ENCODE peak calls at places on chromosomes 16 and 17, in ten cellular contexts. G is activated CD8-positive, alpha-beta memory T cell treated with anti-CD3 and anti-CD28 coated beads for 4 hours; L is Caki2; X is ELR; O is T-helper 1 cell; A is HS-27A; T is stimulated activated CD4-positive, alpha-beta T cell treated with anti-CD3 and anti-CD28 coated beads, Interleukin-1b, Interleukin-23, amount 100 ng/mL, for 1 hour; U is cardiac fibroblast; C is ACHN; E is neural progenitor cell. R is an unnamed sample.

GRCh38 chr16:49952386-49952785 is 72.6 kb upstream of the CNEP1R1 start:
- DNase-seq in L (no peak), G (no peak), X (peak; percentile 58), C (peak; percentile 25), E (no peak), O (no peak), U (peak; percentile 21), T (no peak), A (peak; percentile 22), R (no peak)

GRCh38 chr17:50660042-50660886 is 25.6 kb downstream of the ABCC3 start:
- DNase-seq in L (no peak), U (peak; percentile 62), E (no peak), X (peak; percentile 33), C (no peak), O (no peak), T (no peak), G (no peak), A (no peak), R (no peak)

GRCh38 chr16:56610609-56611111 is 2.3 kb downstream of the MT2A start:
- DNase-seq in U (peak; percentile 67), O (no peak), L (no peak), E (no peak), A (no peak), X (peak; percentile 37), G (no peak), C (no peak), T (no peak), R (no peak)

GRCh38 chr16:72467157-72467759 is 295.3 kb upstream of the PMFBP1 start:
- DNase-seq in O (no peak), G (no peak), L (peak; percentile 39), E (peak; percentile 64), X (peak; percentile 74), C (peak; percentile 74), T (no peak), U (peak; percentile 77), A (no peak), R (peak; percentile 39)

GRCh38 chr16:4058386-4058785 is 57.9 kb downstream of the ADCY9 start:
- DNase-seq in O (no peak), L (no peak), A (no peak), E (no peak), U (no peak), X (no peak), G (no peak), C (no peak), T (no peak), R (peak; percentile 52)

GRCh38 chr17:29569245-29569950 is 897 bp downstream of the TP53I13 start:
- DNase-seq in O (no peak), U (no peak), E (peak; percentile 15), G (no peak), X (peak; percentile 82), C (no peak), T (no peak), L (no peak), A (no peak), R (no peak)

GRCh38 chr17:35160354-35161201 is 13.0 kb downstream of the UNC45B start:
- DNase-seq in C (no peak), X (no peak), T (no peak), A (no peak), E (no peak), L (no peak), G (no peak), U (no peak), O (peak; percentile 27), R (no peak)

GRCh38 chr17:27811961-27812360 is 11.6 kb upstream of the NOS2 start:
- DNase-seq in T (no peak), C (no peak), A (no peak), L (no peak), E (no peak), X (no peak), U (no peak), O (no peak), G (no peak), R (no peak)

GRCh38 chr17:52106638-52107261 is 51.8 kb downstream of the CA10 start:
- DNase-seq in C (peak; percentile 48), O (no peak), E (peak; percentile 67), X (peak; percentile 68), A (no peak), T (peak; percentile 3), L (peak; percentile 40), G (no peak), U (peak; percentile 40), R (peak; percentile 63)

GRCh38 chr17:45382982-45383381 is 49.7 kb downstream of the ARHGAP27 start:
- DNase-seq in T (no peak), C (no peak), E (no peak), A (no peak), L (no peak), U (no peak), O (no peak), G (no peak), X (no peak), R (no peak)

GRCh38 chr16:77675464-77676324 is 46.6 kb upstream of the NUDT7 start:
- DNase-seq in U (peak; percentile 80), G (peak; percentile 6), O (peak; percentile 51), C (peak; percentile 75), T (peak; percentile 17), A (peak; percentile 14), L (peak; percentile 48), E (peak; percentile 82), X (peak; percentile 67), R (peak; percentile 83)

GRCh38 chr17:57551321-57552079 is 193.6 kb downstream of the CCDC182 start:
- DNase-seq in X (no peak), O (no peak), E (no peak), T (no peak), C (no peak), L (no peak), A (no peak), G (no peak), U (no peak), R (no peak)

GRCh38 chr17:17568772-17569195 is 22.7 kb downstream of the PEMT start:
- DNase-seq in L (no peak), T (peak; percentile 36), E (peak; percentile 83), O (peak; percentile 40), U (peak; percentile 49), C (peak; percentile 69), G (no peak), A (peak; percentile 19), X (peak; percentile 63), R (peak; percentile 95)

GRCh38 chr16:66605177-66605999 is 884 bp downstream of the CMTM3 start:
- DNase-seq in A (no peak), O (peak; percentile 26), C (peak; percentile 63), L (peak; percentile 49), U (peak; percentile 39), E (peak; percentile 82), T (no peak), G (no peak), X (peak; percentile 58), R (peak; percentile 73)

GRCh38 chr17:59174671-59175070 is 19.1 kb downstream of the PRR11 start:
- DNase-seq in T (no peak), O (no peak), C (no peak), E (no peak), A (no peak), G (no peak), U (no peak), L (no peak), X (no peak), R (no peak)

GRCh38 chr16:10978846-10979446 is 34.6 kb downstream of the CLEC16A start:
- DNase-seq in C (no peak), L (no peak), E (no peak), U (no peak), A (no peak), T (no peak), G (no peak), O (no peak), X (no peak), R (no peak)

GRCh38 chr17:39225308-39225973 is at the start of gene STAC2:
- DNase-seq in G (no peak), X (no peak), O (no peak), U (no peak), L (no peak), A (no peak), T (no peak), E (no peak), C (no peak), R (no peak)

GRCh38 chr16:85530370-85530739 is 82.8 kb upstream of the GSE1 start:
- DNase-seq in L (no peak), X (no peak), O (no peak), U (no peak), G (no peak), E (no peak), T (no peak), A (no peak), C (no peak), R (no peak)

GRCh38 chr16:64808474-64808873 is 313.4 kb downstream of the CDH11 start:
- DNase-seq in U (no peak), T (no peak), L (no peak), G (no peak), X (no peak), C (no peak), E (no peak), O (no peak), A (no peak), R (no peak)

GRCh38 chr17:55159251-55159650 is 105.5 kb upstream of the HLF start:
- DNase-seq in O (no peak), A (no peak), E (no peak), X (peak; percentile 19), U (no peak), L (no peak), T (no peak), C (no peak), G (no peak), R (no peak)

GRCh38 chr17:64739316-64740058 is 77.4 kb upstream of the SMURF2 start:
- DNase-seq in U (peak; percentile 54), A (no peak), G (no peak), X (peak; percentile 79), L (no peak), O (no peak), E (peak; percentile 20), T (no peak), C (no peak), R (peak; percentile 35)

GRCh38 chr17:4483012-4483840 is 15.5 kb upstream of the SPNS2 start:
- DNase-seq in G (no peak), L (peak; percentile 55), O (no peak), T (no peak), E (peak; percentile 7), X (peak; percentile 39), U (no peak), C (peak; percentile 95), A (no peak), R (no peak)

GRCh38 chr17:68759343-68760140 is 158.4 kb upstream of the FAM20A start:
- DNase-seq in O (no peak), E (peak; percentile 90), T (no peak), U (peak; percentile 96), C (peak; percentile 95), L (peak; percentile 86), G (no peak), X (peak; percentile 96), A (no peak), R (peak; percentile 85)

GRCh38 chr17:63431939-63432804 is 13.9 kb downstream of the CYB561 start:
- DNase-seq in C (no peak), L (no peak), U (peak; percentile 63), G (no peak), X (peak; percentile 61), E (no peak), A (no peak), T (no peak), O (no peak), R (no peak)

GRCh38 chr16:28587386-28587785 is 9.5 kb downstream of the SULT1A2 start:
- DNase-seq in X (peak; percentile 93), E (no peak), T (no peak), A (no peak), L (no peak), G (no peak), U (no peak), C (no peak), O (no peak), R (no peak)

GRCh38 chr17:2239882-2240430 is 63.6 kb downstream of the SMG6 start:
- DNase-seq in L (peak; percentile 14), C (peak; percentile 70), U (peak; percentile 83), O (no peak), G (no peak), A (no peak), E (no peak), T (no peak), X (peak; percentile 91), R (no peak)

GRCh38 chr17:81392909-81393654 is 2.2 kb upstream of the BAHCC1 start:
- DNase-seq in L (peak; percentile 28), E (peak; percentile 88), O (no peak), U (peak; percentile 36), T (no peak), A (no peak), C (no peak), G (no peak), X (peak; percentile 53), R (no peak)

GRCh38 chr16:68770671-68771070 is 33.6 kb downstream of the CDH1 start:
- DNase-seq in T (no peak), X (no peak), U (no peak), O (no peak), A (no peak), C (no peak), E (no peak), L (no peak), G (no peak), R (no peak)

R was measured in iPS-NIHi11.